ENCODE peak calls at places on chromosomes 12 and 14, in five cellular contexts. One of them, this sample, is unnamed.

GRCh38 chr12:2057041-2057792 is 4.4 kb downstream of the CACNA1C start:
- DNase-seq in IMR-90: peak; percentile 62
- DNase-seq in lower leg skin: no peak
- DNase-seq in tibial artery: peak; percentile 81
- DNase-seq in upper lobe of left lung: no peak
- DNase-seq in this sample: peak; percentile 63

GRCh38 chr12:503111-503761 is 43.5 kb downstream of the B4GALNT3 start:
- DNase-seq in IMR-90: no peak
- DNase-seq in lower leg skin: peak; percentile 48
- DNase-seq in tibial artery: no peak
- DNase-seq in upper lobe of left lung: no peak
- DNase-seq in this sample: no peak

GRCh38 chr12:76455582-76456345 is 103.8 kb downstream of the OSBPL8 start:
- DNase-seq in IMR-90: peak; percentile 95
- DNase-seq in lower leg skin: no peak
- DNase-seq in tibial artery: no peak
- DNase-seq in upper lobe of left lung: no peak
- DNase-seq in this sample: no peak

GRCh38 chr12:132170094-132170636 is 25.9 kb downstream of the NOC4L start:
- DNase-seq in IMR-90: peak; percentile 75
- DNase-seq in lower leg skin: no peak
- DNase-seq in tibial artery: no peak
- DNase-seq in upper lobe of left lung: peak; percentile 53
- DNase-seq in this sample: no peak

GRCh38 chr12:64707362-64707761 is 51.8 kb downstream of the GNS start:
- DNase-seq in IMR-90: no peak
- DNase-seq in lower leg skin: no peak
- DNase-seq in tibial artery: no peak
- DNase-seq in upper lobe of left lung: no peak
- DNase-seq in this sample: no peak

GRCh38 chr14:77511486-77512162 is 13.0 kb upstream of the ISM2 start:
- DNase-seq in IMR-90: no peak
- DNase-seq in lower leg skin: no peak
- DNase-seq in tibial artery: no peak
- DNase-seq in upper lobe of left lung: no peak
- DNase-seq in this sample: no peak

GRCh38 chr12:124497039-124497438 is 70.4 kb downstream of the NCOR2 start:
- DNase-seq in IMR-90: peak; percentile 88
- DNase-seq in lower leg skin: no peak
- DNase-seq in tibial artery: no peak
- DNase-seq in upper lobe of left lung: no peak
- DNase-seq in this sample: no peak

GRCh38 chr12:127260531-127260930 is 1006.4 kb upstream of the TMEM132C start:
- DNase-seq in IMR-90: peak; percentile 64
- DNase-seq in lower leg skin: no peak
- DNase-seq in tibial artery: no peak
- DNase-seq in upper lobe of left lung: no peak
- DNase-seq in this sample: no peak

GRCh38 chr14:103056322-103057027 is 874 bp downstream of the CDC42BPB start:
- DNase-seq in IMR-90: peak; percentile 55
- DNase-seq in lower leg skin: no peak
- DNase-seq in tibial artery: peak; percentile 77
- DNase-seq in upper lobe of left lung: peak; percentile 90
- DNase-seq in this sample: no peak

GRCh38 chr14:38039526-38039925 is 168.2 kb upstream of the SSTR1 start:
- DNase-seq in IMR-90: peak; percentile 11
- DNase-seq in lower leg skin: no peak
- DNase-seq in tibial artery: no peak
- DNase-seq in upper lobe of left lung: no peak
- DNase-seq in this sample: no peak

GRCh38 chr12:23950011-23950774 is 723 bp upstream of the SOX5 start:
- DNase-seq in IMR-90: peak; percentile 16
- DNase-seq in lower leg skin: no peak
- DNase-seq in tibial artery: peak; percentile 59
- DNase-seq in upper lobe of left lung: no peak
- DNase-seq in this sample: peak; percentile 13

GRCh38 chr14:100381386-100382105 is 58.4 kb downstream of the SLC25A47 start:
- DNase-seq in IMR-90: peak; percentile 43
- DNase-seq in lower leg skin: no peak
- DNase-seq in tibial artery: no peak
- DNase-seq in upper lobe of left lung: no peak
- DNase-seq in this sample: no peak

GRCh38 chr12:67728296-67728666 is 79.7 kb downstream of the DYRK2 start:
- DNase-seq in IMR-90: no peak
- DNase-seq in lower leg skin: no peak
- DNase-seq in tibial artery: no peak
- DNase-seq in upper lobe of left lung: no peak
- DNase-seq in this sample: no peak

GRCh38 chr12:54526800-54527630 is 22.4 kb upstream of the PDE1B start:
- DNase-seq in IMR-90: peak; percentile 5
- DNase-seq in lower leg skin: no peak
- DNase-seq in tibial artery: no peak
- DNase-seq in upper lobe of left lung: no peak
- DNase-seq in this sample: no peak

GRCh38 chr14:67395086-67395875 is 16.7 kb downstream of the PLEK2 start:
- DNase-seq in IMR-90: no peak
- DNase-seq in lower leg skin: no peak
- DNase-seq in tibial artery: no peak
- DNase-seq in upper lobe of left lung: peak; percentile 32
- DNase-seq in this sample: no peak

GRCh38 chr14:96666088-96666487 is 131.1 kb upstream of the VRK1 start:
- DNase-seq in IMR-90: no peak
- DNase-seq in lower leg skin: no peak
- DNase-seq in tibial artery: no peak
- DNase-seq in upper lobe of left lung: no peak
- DNase-seq in this sample: no peak

GRCh38 chr12:96366255-96366654 is 34.0 kb downstream of the CDK17 start:
- DNase-seq in IMR-90: no peak
- DNase-seq in lower leg skin: no peak
- DNase-seq in tibial artery: no peak
- DNase-seq in upper lobe of left lung: no peak
- DNase-seq in this sample: no peak

GRCh38 chr12:9134981-9135628 is 19.4 kb upstream of the A2M start:
- DNase-seq in IMR-90: peak; percentile 3
- DNase-seq in lower leg skin: no peak
- DNase-seq in tibial artery: no peak
- DNase-seq in upper lobe of left lung: peak; percentile 63
- DNase-seq in this sample: no peak

GRCh38 chr14:54048311-54048710 is 91.7 kb upstream of the BMP4 start:
- DNase-seq in IMR-90: no peak
- DNase-seq in lower leg skin: no peak
- DNase-seq in tibial artery: no peak
- DNase-seq in upper lobe of left lung: peak; percentile 36
- DNase-seq in this sample: no peak

GRCh38 chr14:67413806-67414769 is 2.1 kb upstream of the PLEK2 start:
- DNase-seq in IMR-90: peak; percentile 88
- DNase-seq in lower leg skin: no peak
- DNase-seq in tibial artery: no peak
- DNase-seq in upper lobe of left lung: no peak
- DNase-seq in this sample: no peak

GRCh38 chr12:6423267-6424007 is 21.3 kb upstream of the CD27 start:
- DNase-seq in IMR-90: peak; percentile 90
- DNase-seq in lower leg skin: peak; percentile 87
- DNase-seq in tibial artery: peak; percentile 95
- DNase-seq in upper lobe of left lung: no peak
- DNase-seq in this sample: peak; percentile 83

GRCh38 chr14:59964251-59965007 is 44.5 kb downstream of the LRRC9 start:
- DNase-seq in IMR-90: peak; percentile 31
- DNase-seq in lower leg skin: no peak
- DNase-seq in tibial artery: no peak
- DNase-seq in upper lobe of left lung: no peak
- DNase-seq in this sample: no peak

GRCh38 chr14:34649344-34649743 is 19.4 kb upstream of the SNX6 start:
- DNase-seq in IMR-90: peak; percentile 97
- DNase-seq in lower leg skin: no peak
- DNase-seq in tibial artery: no peak
- DNase-seq in upper lobe of left lung: no peak
- DNase-seq in this sample: no peak

GRCh38 chr12:132597333-132598283 is 12.8 kb downstream of the LRCOL1 start:
- DNase-seq in IMR-90: peak; percentile 23
- DNase-seq in lower leg skin: no peak
- DNase-seq in tibial artery: no peak
- DNase-seq in upper lobe of left lung: peak; percentile 83
- DNase-seq in this sample: no peak

GRCh38 chr12:20646239-20646827 is 48.8 kb upstream of the SLCO1C1 start:
- DNase-seq in IMR-90: peak; percentile 60
- DNase-seq in lower leg skin: no peak
- DNase-seq in tibial artery: no peak
- DNase-seq in upper lobe of left lung: no peak
- DNase-seq in this sample: peak; percentile 15

GRCh38 chr14:23631702-23632460 is 4.3 kb upstream of the DHRS2 start:
- DNase-seq in IMR-90: peak; percentile 75
- DNase-seq in lower leg skin: peak; percentile 21
- DNase-seq in tibial artery: peak; percentile 73
- DNase-seq in upper lobe of left lung: no peak
- DNase-seq in this sample: peak; percentile 42

GRCh38 chr14:23632461-23633159 is 3.6 kb upstream of the DHRS2 start:
- DNase-seq in IMR-90: no peak
- DNase-seq in lower leg skin: no peak
- DNase-seq in tibial artery: no peak
- DNase-seq in upper lobe of left lung: no peak
- DNase-seq in this sample: no peak

GRCh38 chr14:23630687-23631086 is 5.5 kb upstream of the DHRS2 start:
- DNase-seq in IMR-90: no peak
- DNase-seq in lower leg skin: no peak
- DNase-seq in tibial artery: no peak
- DNase-seq in upper lobe of left lung: no peak
- DNase-seq in this sample: no peak

GRCh38 chr14:23631234-23631633 is 4.9 kb upstream of the DHRS2 start:
- DNase-seq in IMR-90: no peak
- DNase-seq in lower leg skin: no peak
- DNase-seq in tibial artery: no peak
- DNase-seq in upper lobe of left lung: no peak
- DNase-seq in this sample: no peak

DNA sequence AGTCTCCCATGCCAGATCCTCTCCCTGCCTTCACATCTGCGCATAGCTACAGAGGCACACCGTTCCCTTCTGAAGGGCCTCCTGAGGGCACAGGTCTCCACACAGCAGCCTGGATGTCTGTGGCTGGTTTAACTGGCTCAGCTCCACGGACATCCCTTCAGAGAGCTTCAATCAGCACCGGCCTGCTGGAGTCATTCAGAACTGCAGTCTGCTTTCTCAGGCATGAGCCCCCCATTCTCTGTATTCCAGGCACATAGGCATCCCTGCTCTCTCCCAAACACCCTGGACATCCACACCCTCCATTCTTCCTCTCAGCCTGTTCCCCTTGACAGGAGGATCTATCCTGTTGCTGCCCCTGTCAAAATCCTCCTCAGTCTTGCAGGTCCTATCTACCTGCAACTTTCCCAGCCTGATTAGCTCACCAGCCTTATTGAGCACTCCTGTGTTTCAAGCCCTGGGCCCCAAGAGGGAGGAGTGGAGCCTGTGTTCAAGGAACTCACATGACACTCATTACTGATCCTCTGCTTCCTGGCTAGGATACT is 2.9 kb upstream of the DHRS2 start:
- DNase-seq in IMR-90: no peak
- DNase-seq in lower leg skin: no peak
- DNase-seq in tibial artery: no peak
- DNase-seq in upper lobe of left lung: no peak
- DNase-seq in this sample: no peak
- TF ChIP-seq CTCF in IMR-90: no peak
- TF ChIP-seq CTCF in lower leg skin: no peak
- TF ChIP-seq CTCF in tibial artery: no peak
- TF ChIP-seq CTCF in upper lobe of left lung: no peak
- TF ChIP-seq CTCF in this sample: no peak

GRCh38 chr14:71452987-71453386 is 479.2 kb upstream of the RGS6 start:
- DNase-seq in IMR-90: no peak
- DNase-seq in lower leg skin: no peak
- DNase-seq in tibial artery: no peak
- DNase-seq in upper lobe of left lung: no peak
- DNase-seq in this sample: no peak
- TF ChIP-seq CTCF in IMR-90: no peak
- TF ChIP-seq CTCF in lower leg skin: no peak
- TF ChIP-seq CTCF in tibial artery: no peak
- TF ChIP-seq CTCF in upper lobe of left lung: no peak
- TF ChIP-seq CTCF in this sample: no peak

GRCh38 chr12:50055831-50056628 is 1.4 kb upstream of the ASIC1 start:
- DNase-seq in IMR-90: peak; percentile 46
- DNase-seq in lower leg skin: no peak
- DNase-seq in tibial artery: no peak
- DNase-seq in upper lobe of left lung: peak; percentile 80
- DNase-seq in this sample: no peak

GRCh38 chr12:50057896-50058670 is 687 bp downstream of the ASIC1 start:
- DNase-seq in IMR-90: no peak
- DNase-seq in lower leg skin: no peak
- DNase-seq in tibial artery: no peak
- DNase-seq in upper lobe of left lung: no peak
- DNase-seq in this sample: no peak

GRCh38 chr12:50058743-50059312 is 1.4 kb downstream of the ASIC1 start:
- DNase-seq in IMR-90: no peak
- DNase-seq in lower leg skin: no peak
- DNase-seq in tibial artery: no peak
- DNase-seq in upper lobe of left lung: peak; percentile 58
- DNase-seq in this sample: no peak

GRCh38 chr12:50056629-50056976 is 793 bp upstream of the ASIC1 start:
- DNase-seq in IMR-90: no peak
- DNase-seq in lower leg skin: no peak
- DNase-seq in tibial artery: no peak
- DNase-seq in upper lobe of left lung: no peak
- DNase-seq in this sample: no peak

GRCh38 chr12:50057000-50057841 is at the start of gene ASIC1:
- DNase-seq in IMR-90: peak; percentile 67
- DNase-seq in lower leg skin: peak; percentile 46
- DNase-seq in tibial artery: peak; percentile 78
- DNase-seq in upper lobe of left lung: peak; percentile 94
- DNase-seq in this sample: peak; percentile 43
- TF ChIP-seq CTCF in IMR-90: no peak
- TF ChIP-seq CTCF in lower leg skin: no peak
- TF ChIP-seq CTCF in tibial artery: no peak
- TF ChIP-seq CTCF in upper lobe of left lung: peak; percentile 29
- TF ChIP-seq CTCF in this sample: no peak

DNA sequence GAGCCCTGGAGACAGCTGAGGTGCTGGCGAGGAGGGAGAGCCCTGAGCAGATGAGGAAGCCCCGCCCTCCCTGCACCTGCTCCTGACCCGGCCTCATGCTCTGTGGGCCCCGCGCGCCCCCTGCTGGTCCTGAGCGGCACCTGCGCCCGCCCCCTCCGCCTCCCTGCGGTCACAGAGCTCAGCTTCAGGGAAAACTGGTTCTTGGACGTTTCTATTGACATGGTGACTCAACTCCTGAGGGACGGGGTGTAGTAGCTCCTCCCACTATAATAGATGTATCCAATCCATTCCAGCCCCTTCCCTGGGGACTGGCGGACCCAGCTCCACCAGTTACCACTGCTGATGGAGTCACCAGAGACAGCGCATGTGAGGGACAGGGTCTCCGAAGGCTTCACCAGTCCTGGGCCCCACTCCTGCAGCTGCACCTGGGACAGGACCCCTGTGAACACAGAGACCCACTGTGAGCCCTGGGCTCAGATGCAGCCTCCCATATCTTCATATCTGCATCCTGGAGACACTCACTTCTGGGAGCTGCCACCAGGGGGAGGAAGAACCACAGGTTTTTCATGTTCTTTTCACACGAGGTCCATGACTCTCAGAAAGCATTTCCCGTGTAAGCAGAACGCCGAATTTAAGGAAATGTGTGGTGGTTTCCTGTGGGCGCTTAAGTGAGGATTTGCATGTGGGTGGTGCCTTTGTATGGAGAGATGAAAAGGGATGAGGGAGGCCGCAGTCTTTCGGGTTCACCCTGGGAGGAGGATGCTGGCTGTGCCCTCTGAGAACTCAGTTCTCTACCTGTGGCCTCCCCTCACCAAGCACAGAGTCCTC is 1346.5 kb downstream of the TMEM121 start:
- DNase-seq in IMR-90: no peak
- DNase-seq in lower leg skin: no peak
- DNase-seq in tibial artery: no peak
- DNase-seq in upper lobe of left lung: peak; percentile 97
- DNase-seq in this sample: no peak
- TF ChIP-seq CTCF in IMR-90: no peak
- TF ChIP-seq CTCF in lower leg skin: no peak
- TF ChIP-seq CTCF in tibial artery: peak; percentile 17
- TF ChIP-seq CTCF in upper lobe of left lung: peak; percentile 73
- TF ChIP-seq CTCF in this sample: peak; percentile 7

This sample was measured in tibial nerve.